ENCODE peak calls at places on chromosomes 4 and X, in eight cellular contexts. U, F, I, D, W, S, H and T are unnamed samples.

GRCh38 chrX:19875051-19875432 is 12.4 kb downstream of the SH3KBP1 start:
- DNase-seq in S (no peak), D (no peak), W (no peak), I (no peak), F (no peak), U (no peak), H (no peak), T (no peak)

GRCh38 chrX:41441934-41442823 is 5.0 kb upstream of the NYX start:
- DNase-seq in H (peak), I (peak), F (peak), S (peak), D (peak), U (peak), W (peak), T (peak)

GRCh38 chrX:136839196-136839595 is 41.3 kb downstream of the RBMX start:
- DNase-seq in D (no peak), U (no peak), W (no peak), H (no peak), S (no peak), I (no peak), F (no peak), T (no peak)

GRCh38 chrX:110588853-110589252 is 206.8 kb downstream of the CHRDL1 start:
- DNase-seq in F (no peak), D (no peak), U (no peak), H (no peak), S (no peak), W (no peak), I (no peak), T (no peak)

GRCh38 chrX:19579485-19579884 is 64.2 kb upstream of the MAP3K15 start:
- DNase-seq in H (no peak), F (no peak), D (no peak), W (no peak), U (no peak), S (peak), I (no peak), T (no peak)

GRCh38 chrX:38871129-38872029 is 70.1 kb downstream of the MID1IP1 start:
- DNase-seq in W (no peak), I (no peak), S (peak), D (peak), H (no peak), F (no peak), U (peak), T (no peak)

GRCh38 chr4:7660176-7660540 is 225.4 kb upstream of the PSAPL1 start:
- DNase-seq in U (no peak), W (no peak), D (no peak), F (no peak), S (no peak), H (no peak), I (no peak), T (no peak)

GRCh38 chr4:67885727-67886126 is 1.9 kb upstream of the TMPRSS11D start:
- DNase-seq in H (no peak), W (peak), D (no peak), S (peak), F (no peak), U (no peak), I (no peak), T (no peak)

GRCh38 chrX:8897259-8897658 is 96.1 kb upstream of the FAM9A start:
- DNase-seq in S (no peak), H (no peak), F (no peak), I (no peak), W (no peak), U (no peak), D (no peak), T (no peak)

GRCh38 chr4:168622600-168622999 is 125.7 kb downstream of the PALLD start:
- DNase-seq in H (no peak), U (no peak), W (no peak), D (no peak), S (no peak), F (no peak), I (no peak), T (no peak)

GRCh38 chr4:60822986-60823385 is 377.1 kb upstream of the ADGRL3 start:
- DNase-seq in W (no peak), I (no peak), F (no peak), S (no peak), H (no peak), U (no peak), D (no peak), T (no peak)

GRCh38 chr4:173700650-173701049 is 170.6 kb upstream of the HAND2 start:
- DNase-seq in W (no peak), U (no peak), D (no peak), S (no peak), H (no peak), F (no peak), I (no peak), T (no peak)

GRCh38 chrX:132704769-132705168 is 215.9 kb upstream of the MBNL3 start:
- DNase-seq in D (peak), H (no peak), F (no peak), I (no peak), S (no peak), U (no peak), W (no peak), T (no peak)

GRCh38 chr4:86934147-86934771 is 552 bp upstream of the AFF1 start:
- DNase-seq in H (no peak), W (no peak), F (no peak), D (peak), S (no peak), U (no peak), I (no peak), T (no peak)

GRCh38 chrX:71534773-71535544 is 2.1 kb downstream of the OGT start:
- DNase-seq in D (peak), F (no peak), U (no peak), S (peak), H (no peak), W (no peak), I (no peak), T (no peak)

GRCh38 chr4:113328514-113328913 is 279.1 kb downstream of the ANK2 start:
- DNase-seq in S (peak), H (no peak), W (no peak), U (peak), F (no peak), D (peak), I (no peak), T (no peak)

GRCh38 chrX:20857746-20858145 is 516.5 kb upstream of the CNKSR2 start:
- DNase-seq in I (no peak), W (no peak), H (no peak), F (no peak), S (peak), D (peak), U (no peak), T (no peak)

GRCh38 chrX:134688839-134689238 is 30.6 kb upstream of the PLAC1 start:
- DNase-seq in H (no peak), S (no peak), F (no peak), U (no peak), D (no peak), W (no peak), I (no peak), T (no peak)

GRCh38 chr4:142703694-142704309 is 142.3 kb downstream of the INPP4B start:
- DNase-seq in F (no peak), H (no peak), U (no peak), S (peak), W (no peak), D (no peak), I (no peak), T (no peak)

GRCh38 chrX:119482497-119483480 is 14.5 kb downstream of the SLC25A5 start:
- DNase-seq in F (peak), H (no peak), W (no peak), S (peak), D (peak), I (peak), U (peak), T (peak)

GRCh38 chr4:37453361-37454262 is 209.1 kb downstream of the NWD2 start:
- DNase-seq in I (peak), F (peak), D (peak), S (peak), U (peak), H (no peak), W (no peak), T (peak)

GRCh38 chr4:24846716-24847115 is 51.3 kb downstream of the SOD3 start:
- DNase-seq in I (no peak), U (no peak), D (no peak), W (no peak), F (no peak), S (no peak), H (no peak), T (no peak)

GRCh38 chrX:14351889-14352288 is 177.4 kb upstream of the GLRA2 start:
- DNase-seq in I (no peak), W (no peak), U (peak), H (no peak), F (no peak), S (no peak), D (peak), T (no peak)

GRCh38 chr4:180706766-180707165 is 1536.4 kb upstream of the TENM3 start:
- DNase-seq in F (no peak), U (no peak), W (no peak), I (no peak), D (no peak), H (no peak), S (no peak), T (no peak)

GRCh38 chrX:118595501-118596042 is 100.0 kb downstream of the DOCK11 start:
- DNase-seq in D (no peak), U (no peak), W (no peak), S (peak), H (no peak), F (no peak), I (no peak), T (no peak)

GRCh38 chr4:20313237-20314030 is 61.7 kb downstream of the SLIT2 start:
- DNase-seq in I (peak), W (no peak), D (peak), F (no peak), U (peak), S (peak), H (no peak), T (no peak)

GRCh38 chr4:113849771-113850170 is 88.2 kb upstream of the CAMK2D start:
- DNase-seq in I (no peak), S (peak), U (no peak), W (no peak), F (no peak), H (no peak), D (no peak), T (no peak)

GRCh38 chr4:8556341-8557150 is 23.6 kb upstream of the GPR78 start:
- DNase-seq in F (no peak), H (no peak), D (no peak), W (no peak), I (no peak), S (peak), U (no peak), T (no peak)

GRCh38 chr4:3708103-3708510 is 58.1 kb upstream of the ADRA2C start:
- DNase-seq in I (no peak), F (no peak), W (no peak), D (peak), H (peak), U (no peak), S (peak), T (no peak)

GRCh38 chr4:87005690-87006461 is 71.1 kb downstream of the AFF1 start:
- DNase-seq in H (no peak), I (peak), S (no peak), U (no peak), W (no peak), F (peak), D (peak), T (no peak)

GRCh38 chr4:96162631-96163030 is 322.7 kb downstream of the PDHA2 start:
- DNase-seq in F (no peak), U (no peak), H (no peak), I (no peak), W (no peak), S (peak), D (no peak), T (no peak)

GRCh38 chrX:25206761-25207160 is 191.0 kb upstream of the ARX start:
- DNase-seq in U (no peak), W (peak), F (no peak), I (no peak), D (no peak), H (no peak), S (no peak), T (no peak)

GRCh38 chr4:2799971-2800690 is 7.2 kb downstream of the SH3BP2 start:
- DNase-seq in F (no peak), U (no peak), S (no peak), W (no peak), I (peak), H (no peak), D (no peak), T (no peak)

GRCh38 chr4:151678048-151678853 is 82.6 kb downstream of the GATB start:
- DNase-seq in F (no peak), D (no peak), H (no peak), I (no peak), U (no peak), W (no peak), S (no peak), T (no peak)

GRCh38 chrX:55907968-55908607 is 190.5 kb downstream of the RRAGB start:
- DNase-seq in S (peak), F (peak), D (peak), U (peak), H (no peak), W (no peak), I (peak), T (peak)
- TF ChIP-seq CTCF in S (peak), F (peak), D (peak), U (peak), H (peak), W (peak), I (peak), T (peak)

GRCh38 chrX:37646254-37646653 is 39.3 kb upstream of the XK start:
- DNase-seq in U (no peak), W (no peak), H (no peak), I (no peak), F (no peak), S (no peak), D (no peak), T (no peak)
- TF ChIP-seq CTCF in U (peak), W (peak), H (no peak), I (no peak), F (no peak), S (no peak), D (peak), T (no peak)

GRCh38 chr4:186852964-186853391 is 129.3 kb upstream of the FAT1 start:
- DNase-seq in U (no peak), I (no peak), F (no peak), H (no peak), W (no peak), D (no peak), S (no peak), T (no peak)

GRCh38 chr4:186854256-186854655 is 130.6 kb upstream of the FAT1 start:
- DNase-seq in D (no peak), S (no peak), F (no peak), I (no peak), H (no peak), U (no peak), W (no peak), T (no peak)

GRCh38 chr4:186852078-186852420 is 128.4 kb upstream of the FAT1 start:
- DNase-seq in S (no peak), D (no peak), I (no peak), W (peak), F (no peak), U (no peak), H (no peak), T (no peak)

GRCh38 chr4:186857793-186858192 is 134.1 kb upstream of the FAT1 start:
- DNase-seq in S (no peak), W (no peak), H (no peak), D (no peak), I (no peak), F (no peak), U (no peak), T (no peak)

GRCh38 chr4:186855111-186855510 is 131.5 kb upstream of the FAT1 start:
- DNase-seq in I (no peak), D (no peak), F (no peak), W (no peak), U (no peak), S (no peak), H (no peak), T (no peak)
- TF ChIP-seq CTCF in I (no peak), D (no peak), F (no peak), W (no peak), U (no peak), S (no peak), H (no peak), T (no peak)

GRCh38 chrX:153469811-153470410 is 465 bp downstream of the HAUS7 start:
- DNase-seq in F (peak), S (peak), H (no peak), D (peak), W (no peak), I (peak), U (no peak), T (peak)
- TF ChIP-seq CTCF in F (no peak), S (peak), H (no peak), D (peak), W (peak), I (peak), U (peak), T (peak)

GRCh38 chr4:121108557-121108956 is 36.2 kb upstream of the NDNF start:
- DNase-seq in H (no peak), U (no peak), D (no peak), S (no peak), F (no peak), W (no peak), I (no peak), T (no peak)

GRCh38 chr4:121107507-121107906 is 35.2 kb upstream of the NDNF start:
- DNase-seq in U (no peak), I (no peak), D (no peak), F (no peak), H (no peak), W (no peak), S (no peak), T (no peak)

GRCh38 chr4:121113680-121114079 is 41.3 kb upstream of the NDNF start:
- DNase-seq in F (no peak), W (no peak), U (no peak), H (no peak), I (no peak), D (no peak), S (no peak), T (no peak)

GRCh38 chr4:121114756-121115155 is 42.4 kb upstream of the NDNF start:
- DNase-seq in U (no peak), I (no peak), F (no peak), H (no peak), W (no peak), S (no peak), D (no peak), T (no peak)

DNA sequence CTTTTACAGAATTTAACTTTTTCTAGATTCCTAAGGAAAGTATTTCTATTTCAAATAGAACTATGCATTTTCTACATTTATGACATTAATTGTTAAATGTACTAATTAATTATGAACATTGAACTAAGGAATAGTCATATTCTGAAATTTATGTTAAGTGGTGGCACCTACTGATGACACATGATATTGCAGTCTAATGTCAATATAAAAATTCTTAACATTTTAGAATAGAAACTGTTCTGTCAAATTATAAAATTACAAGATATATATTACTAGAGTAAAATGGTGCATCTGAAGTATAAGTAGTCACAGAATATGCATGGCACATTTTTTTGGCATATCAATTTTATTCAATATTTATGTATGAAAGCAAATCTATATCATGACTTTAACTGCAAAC is 40.2 kb upstream of the NDNF start:
- DNase-seq in S (no peak), I (no peak), F (no peak), D (no peak), H (no peak), U (no peak), W (no peak), T (no peak)
- TF ChIP-seq CTCF in S (peak), I (peak), F (no peak), D (peak), H (peak), U (peak), W (peak), T (no peak)

GRCh38 chr4:42302348-42302747 is 94.9 kb upstream of the SHISA3 start:
- DNase-seq in I (no peak), F (no peak), S (peak), H (no peak), D (peak), W (no peak), U (peak), T (peak)
- TF ChIP-seq CTCF in I (no peak), F (peak), S (peak), H (no peak), D (peak), W (no peak), U (peak), T (no peak)

DNA sequence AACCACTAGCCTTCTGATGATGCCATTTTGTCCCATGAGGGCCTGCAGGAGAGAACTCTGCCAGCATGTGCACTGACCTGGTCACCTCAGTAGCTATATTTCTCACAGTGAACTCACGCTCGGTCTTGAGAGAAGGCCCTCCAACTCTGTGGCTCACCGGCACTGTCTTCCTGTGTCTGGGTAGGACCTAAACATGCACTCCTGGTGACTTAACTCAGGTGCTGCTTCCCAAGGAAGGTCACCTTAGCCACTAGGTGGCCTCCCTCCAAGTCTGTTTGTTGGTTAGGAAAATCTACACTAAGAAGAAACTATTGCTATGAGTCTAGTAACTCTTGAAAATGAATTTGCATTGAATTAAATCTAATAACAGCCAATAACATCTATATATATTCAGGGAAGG is 24.8 kb downstream of the TLR10 start:
- DNase-seq in U (peak), W (no peak), D (peak), S (no peak), H (no peak), F (no peak), I (no peak), T (peak)
- TF ChIP-seq CTCF in U (peak), W (peak), D (peak), S (peak), H (no peak), F (peak), I (no peak), T (peak)

DNA sequence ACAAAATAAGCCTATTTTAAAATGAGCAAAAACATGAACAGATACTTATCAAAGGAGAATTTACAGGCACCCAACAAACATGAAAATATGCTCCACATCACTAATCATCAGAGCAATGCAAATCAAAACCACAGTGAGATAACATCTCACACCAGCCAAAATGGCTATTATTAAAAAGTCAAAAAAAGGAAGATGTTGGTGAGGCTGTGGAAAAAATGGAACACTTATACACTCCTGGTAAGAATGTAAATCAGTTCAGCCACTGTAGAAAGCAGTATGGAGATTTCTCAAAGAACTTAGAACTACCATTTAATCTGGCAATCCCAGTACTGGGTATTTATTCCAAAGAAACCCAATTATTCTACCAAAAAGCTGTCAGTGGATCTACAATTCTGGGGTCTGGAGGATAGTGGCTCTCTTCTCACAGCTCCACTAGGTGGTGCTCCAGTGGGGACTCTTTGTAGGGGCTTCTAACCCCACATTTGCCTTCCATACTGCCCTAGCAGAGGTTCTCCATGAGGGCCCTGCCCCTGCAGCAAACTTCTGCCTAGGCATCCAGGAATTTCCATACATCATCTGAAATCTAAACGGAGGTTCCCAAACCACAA is 9.1 kb upstream of the ZNF732 start:
- DNase-seq in S (no peak), F (no peak), W (no peak), D (no peak), I (no peak), H (no peak), U (no peak), T (no peak)
- TF ChIP-seq CTCF in S (no peak), F (no peak), W (no peak), D (no peak), I (no peak), H (no peak), U (peak), T (no peak)

DNA sequence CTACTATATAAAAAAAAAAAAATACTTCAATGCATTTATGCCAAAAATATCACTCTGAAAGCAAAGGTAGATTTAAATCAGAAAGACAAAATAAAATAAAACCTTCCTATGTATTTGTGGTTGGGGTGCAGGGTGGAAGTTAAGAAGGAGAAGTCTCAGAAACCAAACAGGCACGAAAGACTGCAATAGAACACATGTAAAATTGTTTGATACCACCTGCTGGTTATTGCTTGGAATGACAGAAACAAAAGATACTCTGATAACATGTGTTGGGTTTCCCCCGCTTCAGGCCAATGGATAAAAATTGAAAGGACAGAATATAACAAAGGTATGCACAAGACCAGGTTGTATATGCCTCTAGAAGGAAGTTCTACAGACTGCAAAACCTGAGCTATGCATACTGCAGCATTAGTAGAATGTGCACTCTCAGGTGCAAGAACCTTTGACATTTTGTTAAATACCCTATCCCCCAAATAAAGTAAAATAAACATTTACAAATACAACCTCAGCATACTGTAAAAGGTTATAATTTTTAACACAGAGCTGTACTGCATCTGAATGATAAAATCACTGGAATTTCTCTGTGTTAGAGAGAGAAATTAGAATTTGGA is 118.8 kb downstream of the GABRA2 start:
- DNase-seq in F (peak), S (peak), I (no peak), U (no peak), H (no peak), W (no peak), D (peak), T (no peak)
- TF ChIP-seq CTCF in F (no peak), S (peak), I (peak), U (peak), H (no peak), W (peak), D (peak), T (no peak)